ENCODE peak calls at places on chromosomes 16 and 17, in eight cellular contexts. P, A, F, J, H, Z, O and K are unnamed samples.
A peak's percentile ranks its signal among the peaks of the same experiment; 100 is the strongest.

GRCh38 chr17:1742371-1743093 is at the start of gene SERPINF2:
- DNase-seq in P (no peak), A (peak; percentile 50), F (no peak), J (no peak), H (no peak), Z (peak; percentile 71), O (no peak), K (no peak)

GRCh38 chr17:57732062-57732461 is 13.0 kb downstream of the CCDC182 start:
- DNase-seq in P (no peak), A (no peak), F (no peak), J (no peak), H (no peak), Z (no peak), O (no peak), K (peak; percentile 65)

GRCh38 chr17:32551186-32551955 is 64.6 kb downstream of the CDK5R1 start:
- DNase-seq in P (peak; percentile 66), A (no peak), F (no peak), J (no peak), H (peak; percentile 70), Z (no peak), O (peak; percentile 71), K (no peak)

GRCh38 chr17:32927201-32927723 is 691 bp upstream of the TMEM98 start:
- DNase-seq in P (no peak), A (no peak), F (no peak), J (no peak), H (no peak), Z (no peak), O (no peak), K (no peak)

GRCh38 chr16:15897834-15898254 is 9.4 kb upstream of the CEP20 start:
- DNase-seq in P (peak; percentile 66), A (no peak), F (no peak), J (no peak), H (no peak), Z (no peak), O (peak; percentile 76), K (no peak)

GRCh38 chr17:77127735-77128361 is 12.9 kb upstream of the SEC14L1 start:
- DNase-seq in P (no peak), A (no peak), F (peak; percentile 67), J (no peak), H (peak; percentile 71), Z (peak; percentile 77), O (no peak), K (peak; percentile 72)

GRCh38 chr16:71260995-71261394 is 28.2 kb downstream of the CMTR2 start:
- DNase-seq in P (no peak), A (no peak), F (no peak), J (no peak), H (no peak), Z (no peak), O (no peak), K (no peak)

GRCh38 chr17:9769036-9769695 is 22.2 kb downstream of the DHRS7C start:
- DNase-seq in P (no peak), A (no peak), F (no peak), J (no peak), H (no peak), Z (no peak), O (no peak), K (no peak)

GRCh38 chr17:81685108-81685507 is 1.3 kb downstream of the HGS start:
- DNase-seq in P (no peak), A (no peak), F (peak; percentile 20), J (no peak), H (peak; percentile 82), Z (no peak), O (no peak), K (no peak)

GRCh38 chr17:78276499-78276898 is 45.1 kb downstream of the TMEM235 start:
- DNase-seq in P (no peak), A (no peak), F (no peak), J (no peak), H (no peak), Z (no peak), O (no peak), K (no peak)
- TF ChIP-seq CTCF in P (no peak), A (no peak), F (no peak), J (no peak), H (no peak), Z (no peak), O (no peak), K (no peak)

GRCh38 chr16:4290236-4290830 is 17.5 kb upstream of the TFAP4 start:
- DNase-seq in P (no peak), A (peak; percentile 17), F (no peak), J (peak; percentile 19), H (peak; percentile 92), Z (peak; percentile 74), O (no peak), K (no peak)
- TF ChIP-seq CTCF in P (no peak), A (no peak), F (no peak), J (peak; percentile 16), H (peak; percentile 20), Z (peak; percentile 27), O (no peak), K (no peak)

DNA sequence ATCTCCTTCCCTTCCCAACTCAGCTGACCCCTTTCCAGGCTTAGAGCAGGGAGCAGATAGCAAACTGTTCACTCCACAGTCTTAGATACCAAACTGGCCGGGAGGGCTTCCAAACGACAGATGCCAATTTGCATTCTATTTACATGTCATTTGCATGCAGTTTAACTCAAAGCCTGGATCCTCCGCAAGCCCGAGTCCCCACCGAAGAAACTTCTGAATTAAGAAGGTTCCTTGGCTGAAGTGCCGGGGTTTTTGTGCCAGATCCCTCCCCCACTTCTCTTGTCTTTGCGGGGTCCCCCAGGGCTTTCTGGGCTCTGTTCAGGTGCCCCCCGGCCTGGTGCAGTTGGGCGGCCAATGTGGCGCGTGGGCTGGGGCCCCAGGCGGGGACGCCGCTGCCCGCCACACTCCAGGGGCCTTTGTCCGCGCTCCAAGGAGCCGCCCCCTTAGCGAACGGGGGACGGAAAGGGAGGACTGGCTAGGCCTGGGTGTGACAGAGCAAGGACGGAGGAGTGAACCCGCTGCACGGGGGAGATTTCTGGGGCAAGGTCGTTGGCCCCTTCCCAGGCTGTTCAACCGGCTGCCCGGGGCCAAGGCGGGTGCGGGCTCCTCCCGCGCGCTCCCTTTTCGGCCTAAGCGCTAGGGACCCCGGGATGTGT is 1.2 kb downstream of the GPRC5B start:
- DNase-seq in P (no peak), A (no peak), F (no peak), J (peak; percentile 69), H (no peak), Z (no peak), O (no peak), K (peak; percentile 47)
- TF ChIP-seq CTCF in P (no peak), A (no peak), F (no peak), J (no peak), H (no peak), Z (no peak), O (no peak), K (no peak)

GRCh38 chr16:77787452-77787851 is 912 bp upstream of the VAT1L start:
- DNase-seq in P (no peak), A (no peak), F (no peak), J (no peak), H (no peak), Z (no peak), O (no peak), K (no peak)

GRCh38 chr16:77786448-77786847 is 1.9 kb upstream of the VAT1L start:
- DNase-seq in P (no peak), A (no peak), F (no peak), J (no peak), H (no peak), Z (no peak), O (no peak), K (no peak)

GRCh38 chr16:77785365-77785764 is 3.0 kb upstream of the VAT1L start:
- DNase-seq in P (no peak), A (no peak), F (no peak), J (no peak), H (no peak), Z (no peak), O (no peak), K (no peak)

GRCh38 chr16:77782694-77783093 is 5.7 kb upstream of the VAT1L start:
- DNase-seq in P (no peak), A (peak; percentile 29), F (no peak), J (no peak), H (peak; percentile 12), Z (no peak), O (no peak), K (no peak)

DNA sequence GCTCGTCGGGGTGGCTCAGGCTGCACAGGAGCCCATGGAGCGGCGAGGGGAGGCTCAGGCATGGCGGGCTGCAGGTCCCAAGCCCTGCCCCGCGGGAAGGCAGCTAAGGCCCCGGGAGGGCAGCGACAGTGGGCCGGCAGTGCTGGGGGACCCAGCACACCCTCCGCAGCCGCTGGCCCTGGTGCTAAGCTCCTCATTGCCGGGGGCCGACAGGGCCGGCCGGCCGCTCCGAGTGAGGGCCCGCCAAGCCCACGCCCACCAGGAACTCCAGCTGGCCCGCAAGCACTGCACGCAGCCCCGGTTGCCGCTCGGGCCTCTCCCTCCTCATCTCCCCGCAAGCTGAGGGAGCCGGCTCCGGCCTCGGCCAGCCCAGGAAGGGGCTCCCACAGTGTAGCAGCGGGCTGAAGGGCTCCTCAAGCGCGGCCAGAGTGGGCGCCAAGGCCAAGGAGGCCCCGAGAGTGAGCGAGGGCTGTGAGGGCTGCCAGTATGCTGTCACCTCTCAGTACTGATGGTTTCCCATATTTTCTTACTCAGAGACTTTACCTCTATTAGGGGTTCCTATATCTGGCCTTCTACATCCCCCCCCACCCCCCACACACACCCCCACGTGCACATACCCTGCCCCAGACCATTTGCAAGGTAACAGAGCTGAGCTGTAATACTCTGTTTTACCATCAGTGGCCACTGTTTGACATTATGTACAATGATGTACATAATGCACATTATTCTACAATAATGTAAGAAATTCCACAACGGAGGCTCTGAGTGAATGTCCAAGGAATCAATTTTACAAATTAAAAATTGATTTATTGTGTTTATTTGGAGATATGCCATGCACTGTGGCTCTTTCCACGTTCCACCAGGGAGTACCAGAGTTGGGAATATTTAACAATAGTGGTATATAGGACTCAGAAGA is 3.7 kb upstream of the VAT1L start:
- DNase-seq in P (no peak), A (no peak), F (no peak), J (no peak), H (peak; percentile 18), Z (no peak), O (no peak), K (no peak)
- TF ChIP-seq CTCF in P (peak; percentile 20), A (no peak), F (no peak), J (peak; percentile 30), H (peak; percentile 25), Z (peak; percentile 9), O (peak; percentile 14), K (no peak)

GRCh38 chr17:3659541-3660111 is 8.8 kb downstream of the TAX1BP3 start:
- DNase-seq in P (no peak), A (no peak), F (no peak), J (peak; percentile 27), H (peak; percentile 94), Z (no peak), O (no peak), K (peak; percentile 72)
- TF ChIP-seq CTCF in P (no peak), A (no peak), F (no peak), J (peak; percentile 26), H (peak; percentile 33), Z (peak; percentile 12), O (no peak), K (no peak)